ENCODE peak calls at places on chromosome 20, in seven cellular contexts. Y, G, R, D, H, C and B are unnamed samples.

GRCh38 chr20:57090590-57091560 is 175.6 kb downstream of the BMP7 start:
- DNase-seq in Y (no peak), G (no peak), R (no peak), D (no peak), H (no peak), C (no peak), B (peak; percentile 77)

GRCh38 chr20:62860924-62861691 is 514 bp downstream of the TCFL5 start:
- DNase-seq in Y (peak; percentile 54), G (no peak), R (no peak), D (peak; percentile 45), H (no peak), C (peak; percentile 33), B (no peak)

GRCh38 chr20:57801581-57801980 is 91.8 kb upstream of the PMEPA1 start:
- DNase-seq in Y (no peak), G (no peak), R (no peak), D (no peak), H (no peak), C (no peak), B (no peak)

GRCh38 chr20:51542033-51542893 is at the start of gene NFATC2:
- DNase-seq in Y (no peak), G (peak; percentile 92), R (peak; percentile 59), D (peak; percentile 43), H (peak; percentile 71), C (no peak), B (no peak)

GRCh38 chr20:48006036-48006833 is 221.0 kb upstream of the SULF2 start:
- DNase-seq in Y (no peak), G (no peak), R (no peak), D (no peak), H (no peak), C (no peak), B (no peak)

GRCh38 chr20:38726849-38727601 is 2.7 kb downstream of the SLC32A1 start:
- DNase-seq in Y (no peak), G (peak; percentile 71), R (peak; percentile 98), D (peak; percentile 23), H (peak; percentile 93), C (no peak), B (peak; percentile 43)

GRCh38 chr20:12623870-12624269 is 384.9 kb upstream of the SPTLC3 start:
- DNase-seq in Y (no peak), G (no peak), R (no peak), D (no peak), H (no peak), C (no peak), B (no peak)

GRCh38 chr20:42093041-42093440 is 474.9 kb upstream of the CHD6 start:
- DNase-seq in Y (no peak), G (no peak), R (no peak), D (no peak), H (no peak), C (no peak), B (no peak)

GRCh38 chr20:45305262-45305661 is 1.4 kb upstream of the RBPJL start:
- DNase-seq in Y (no peak), G (no peak), R (peak; percentile 36), D (no peak), H (no peak), C (no peak), B (no peak)

GRCh38 chr20:32507998-32508774 is 76.9 kb downstream of the NOL4L start:
- DNase-seq in Y (no peak), G (no peak), R (no peak), D (no peak), H (no peak), C (no peak), B (no peak)

GRCh38 chr20:1323830-1324597 is 4.9 kb downstream of the SDCBP2 start:
- DNase-seq in Y (no peak), G (no peak), R (no peak), D (no peak), H (no peak), C (peak; percentile 20), B (no peak)

GRCh38 chr20:19934792-19935491 is 82.2 kb upstream of the NAA20 start:
- DNase-seq in Y (no peak), G (no peak), R (no peak), D (no peak), H (no peak), C (no peak), B (peak; percentile 93)

GRCh38 chr20:1686151-1686748 is 28.7 kb upstream of the SIRPG start:
- DNase-seq in Y (no peak), G (no peak), R (no peak), D (no peak), H (no peak), C (no peak), B (no peak)

GRCh38 chr20:33262658-33263065 is 20.4 kb upstream of the BPIFB1 start:
- DNase-seq in Y (peak; percentile 58), G (peak; percentile 74), R (peak; percentile 63), D (no peak), H (peak; percentile 51), C (no peak), B (no peak)

GRCh38 chr20:12171927-12172581 is 254.4 kb downstream of the BTBD3 start:
- DNase-seq in Y (no peak), G (no peak), R (no peak), D (no peak), H (no peak), C (no peak), B (no peak)

GRCh38 chr20:42361402-42361801 is 743.2 kb upstream of the CHD6 start:
- DNase-seq in Y (peak; percentile 81), G (no peak), R (no peak), D (no peak), H (no peak), C (no peak), B (no peak)

GRCh38 chr20:47773381-47773786 is 11.9 kb downstream of the SULF2 start:
- DNase-seq in Y (no peak), G (no peak), R (no peak), D (no peak), H (no peak), C (no peak), B (no peak)

GRCh38 chr20:32325706-32326506 is 32.2 kb upstream of the ASXL1 start:
- DNase-seq in Y (no peak), G (peak; percentile 16), R (no peak), D (no peak), H (no peak), C (peak; percentile 88), B (no peak)

GRCh38 chr20:13105864-13106457 is 97.2 kb downstream of the SPTLC3 start:
- DNase-seq in Y (no peak), G (no peak), R (no peak), D (no peak), H (peak; percentile 6), C (peak; percentile 33), B (no peak)